ENCODE peak calls at places on chromosomes 3 and 15, in ten cellular contexts. R is pancreas, U is PC-3, E is body of pancreas, D is heart right ventricle, Y is upper lobe of right lung, M is right lobe of liver, T is A549, Q is heart left ventricle, C is left lung. G is an unnamed sample. For H3K9me3, the result is how much of the 10 kb centered on the place peaks cover.

GRCh38 chr15:69824877-69825406 is 272.8 kb downstream of the TLE3 start:
- ATAC-seq in M (no peak), E (no peak), Y (no peak), U (no peak), C (no peak), Q (no peak), T (no peak), R (no peak), D (no peak), G (no peak)

GRCh38 chr3:13966302-13966701 is 86.4 kb upstream of the WNT7A start:
- ATAC-seq in Y (no peak), R (no peak), C (no peak), M (no peak), U (no peak), Q (no peak), T (no peak), E (no peak), D (no peak), G (no peak)

GRCh38 chr15:35880896-35881295 is 334.9 kb upstream of the DPH6 start:
- ATAC-seq in U (no peak), R (no peak), M (no peak), E (no peak), D (no peak), C (no peak), T (no peak), Y (no peak), Q (no peak), G (no peak)

GRCh38 chr3:114331007-114331406 is 37.2 kb downstream of the TIGIT start:
- ATAC-seq in D (no peak), C (no peak), U (no peak), Q (no peak), R (no peak), M (peak), T (no peak), E (no peak), Y (no peak), G (no peak)

GRCh38 chr15:52144656-52145055 is 32.1 kb upstream of the BCL2L10 start:
- ATAC-seq in M (no peak), U (peak), D (no peak), Q (no peak), T (peak), C (no peak), R (no peak), E (no peak), Y (no peak), G (no peak)

GRCh38 chr15:69573815-69574472 is 121.3 kb downstream of the RPLP1 start:
- ATAC-seq in R (no peak), U (no peak), T (no peak), C (no peak), D (no peak), M (no peak), Q (no peak), Y (no peak), E (no peak), G (no peak)

GRCh38 chr3:38579146-38579545 is 70.3 kb downstream of the SCN5A start:
- ATAC-seq in D (peak), M (no peak), U (no peak), C (no peak), T (no peak), R (peak), E (peak), Y (no peak), Q (peak), G (no peak)

GRCh38 chr3:158768361-158768787 is 33.5 kb upstream of the MFSD1 start:
- ATAC-seq in E (no peak), M (peak), D (peak), C (peak), Y (peak), U (peak), R (peak), Q (peak), T (peak), G (peak)

GRCh38 chr3:7160689-7161088 is 299.8 kb downstream of the GRM7 start:
- ATAC-seq in D (no peak), U (no peak), Q (no peak), M (no peak), Y (no peak), T (no peak), C (no peak), R (no peak), E (no peak), G (no peak)

GRCh38 chr3:170802164-170803151 is 67.5 kb downstream of the RPL22L1 start:
- ATAC-seq in Q (no peak), R (peak), M (no peak), U (peak), D (no peak), T (no peak), C (peak), E (peak), Y (no peak), G (peak)

GRCh38 chr3:121601212-121601812 is 8.1 kb downstream of the FBXO40 start:
- ATAC-seq in C (no peak), Y (no peak), U (no peak), M (no peak), Q (peak), D (peak), R (peak), T (no peak), E (no peak), G (no peak)

GRCh38 chr15:69080958-69081248 is 66.4 kb downstream of the NOX5 start:
- ATAC-seq in M (no peak), U (no peak), C (no peak), T (no peak), E (no peak), Y (no peak), R (no peak), Q (no peak), D (no peak), G (no peak)

GRCh38 chr3:123818921-123819429 is 65.2 kb downstream of the MYLK start:
- ATAC-seq in U (peak), M (no peak), T (no peak), E (no peak), Y (no peak), R (no peak), D (no peak), Q (no peak), C (peak), G (no peak)

GRCh38 chr15:67520276-67520975 is 505 bp upstream of the C15orf61 start:
- ATAC-seq in D (no peak), T (peak), M (peak), E (peak), U (peak), Y (no peak), C (peak), R (peak), Q (no peak), G (peak)

GRCh38 chr15:67521770-67522568 is 1.0 kb downstream of the C15orf61 start:
- ATAC-seq in C (peak), E (peak), D (peak), M (peak), Q (peak), T (no peak), U (peak), Y (no peak), R (peak), G (peak)

GRCh38 chr15:67523337-67523736 is 2.4 kb downstream of the C15orf61 start:
- ATAC-seq in D (no peak), Q (no peak), C (no peak), R (no peak), E (no peak), M (no peak), T (no peak), U (no peak), Y (no peak), G (no peak)

GRCh38 chr15:67524235-67524634 is 3.3 kb downstream of the C15orf61 start:
- ATAC-seq in Q (no peak), U (no peak), M (no peak), C (no peak), T (no peak), D (no peak), Y (no peak), E (no peak), R (no peak), G (no peak)

GRCh38 chr15:67520976-67521769 is at the start of gene C15orf61:
- ATAC-seq in R (peak), M (peak), D (peak), T (peak), U (peak), E (peak), Q (peak), Y (peak), C (peak), G (peak)
- TF ChIP-seq CTCF in R (no peak), M (peak), D (no peak), T (peak), U (no peak), E (no peak), Q (no peak), Y (no peak), C (no peak), G (no peak)

DNA sequence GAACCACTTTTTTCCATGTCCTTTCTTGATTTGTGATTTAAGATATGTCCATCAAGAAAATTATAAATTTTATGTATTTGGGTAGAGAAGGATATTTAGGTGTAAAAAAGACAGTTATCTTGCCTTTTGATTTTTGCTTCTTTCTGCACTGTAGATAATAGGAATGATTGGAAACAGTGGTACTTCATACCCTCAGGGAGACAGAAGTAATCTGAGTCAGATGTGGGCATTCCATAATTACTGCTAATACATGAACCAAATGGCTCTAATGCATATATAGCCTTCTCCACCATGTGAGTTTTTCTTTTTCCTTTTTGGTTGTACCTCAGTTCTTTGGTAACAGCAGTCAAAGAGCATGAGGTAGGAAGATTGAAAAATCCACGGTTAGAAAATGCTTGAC is 67.2 kb downstream of the RARB start:
- ATAC-seq in R (no peak), Y (no peak), E (no peak), C (no peak), T (no peak), Q (no peak), U (no peak), M (no peak), D (no peak), G (no peak)
- H3K9me3 ChIP-seq in R (under half), Y (under half), E (under half), C (half or more), T (half or more), Q (under half), U (under half), M (under half), D (under half), G (under half)

GRCh38 chr15:64089553-64090280 is 3.9 kb downstream of the CIAO2A start:
- ATAC-seq in E (no peak), Y (peak), C (no peak), R (no peak), Q (peak), T (no peak), D (peak), U (no peak), M (no peak), G (no peak)
- H3K27ac ChIP-seq in E (no peak), Y (peak), C (peak), R (no peak), Q (peak), T (no peak), D (peak), U (no peak), M (no peak), G (peak)

DNA sequence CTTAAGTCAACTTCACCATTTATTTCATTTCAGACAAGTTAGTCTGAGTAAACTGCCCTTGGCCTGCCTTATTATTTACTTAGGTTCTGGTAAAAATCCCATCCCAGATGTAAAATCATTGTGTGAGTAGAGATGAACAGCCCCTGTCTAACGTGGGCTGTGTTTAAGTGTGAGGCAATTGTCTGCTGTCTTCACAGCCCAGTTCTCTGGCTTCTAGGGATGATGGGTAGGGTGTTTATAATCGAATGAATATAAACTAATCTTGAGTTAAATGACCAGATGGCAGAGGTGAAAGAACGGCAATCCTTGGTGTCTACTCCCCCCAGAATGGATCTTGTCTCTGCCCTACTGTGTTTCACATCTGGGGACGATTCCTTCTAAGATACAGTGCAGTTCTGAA is 20.8 kb downstream of the PPARG start:
- ATAC-seq in Q (no peak), E (no peak), D (no peak), M (no peak), T (no peak), R (no peak), U (no peak), C (no peak), Y (no peak), G (no peak)
- TF ChIP-seq CTCF in Q (no peak), E (no peak), D (no peak), M (no peak), T (no peak), R (no peak), U (no peak), C (no peak), Y (no peak), G (no peak)

DNA sequence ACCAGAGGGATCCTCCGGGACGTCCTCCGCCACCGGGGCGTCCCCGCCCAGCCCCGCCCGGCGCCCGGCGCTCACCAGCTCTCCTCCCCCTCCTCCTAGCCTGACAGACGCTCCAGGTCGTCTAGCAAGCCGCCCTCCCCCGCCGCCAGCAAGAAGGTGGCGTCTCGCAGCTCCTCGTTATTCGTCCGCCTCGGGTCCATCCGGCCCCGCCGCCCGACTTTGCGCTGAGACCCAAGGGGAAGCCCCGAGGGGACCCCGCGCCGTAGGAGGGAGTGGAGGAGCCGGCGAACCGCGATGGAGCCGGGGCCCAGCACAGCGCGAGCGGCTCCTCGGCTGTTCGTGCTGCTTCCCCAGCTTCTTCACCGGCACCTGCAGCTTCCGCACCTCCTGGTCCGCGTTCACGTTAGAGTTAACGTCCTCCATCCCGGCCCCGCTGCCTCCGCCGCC is 26.3 kb upstream of the MTHFS start:
- ATAC-seq in Q (peak), U (peak), R (peak), C (peak), E (peak), T (peak), M (peak), D (peak), Y (peak), G (peak)
- H3K9me3 ChIP-seq in Q (under half), U (under half), R (under half), C (under half), E (under half), T (under half), M (under half), D (under half), Y (under half), G (under half)

GRCh38 chr15:58921267-58921666 is 12.2 kb downstream of the SLTM start:
- ATAC-seq in Y (no peak), R (no peak), C (no peak), U (no peak), M (no peak), D (no peak), Q (no peak), E (no peak), T (no peak), G (no peak)

GRCh38 chr15:58923696-58924300 is 9.7 kb downstream of the SLTM start:
- ATAC-seq in T (no peak), Y (no peak), U (no peak), C (peak), D (no peak), Q (no peak), R (no peak), M (no peak), E (no peak), G (no peak)

GRCh38 chr15:58926823-58927222 is 6.7 kb downstream of the SLTM start:
- ATAC-seq in Q (no peak), C (no peak), Y (no peak), U (no peak), D (no peak), T (no peak), E (no peak), R (no peak), M (no peak), G (no peak)

GRCh38 chr15:58924326-58924725 is 9.2 kb downstream of the SLTM start:
- ATAC-seq in R (peak), Y (no peak), M (peak), D (peak), T (no peak), C (peak), E (no peak), U (no peak), Q (no peak), G (peak)

DNA sequence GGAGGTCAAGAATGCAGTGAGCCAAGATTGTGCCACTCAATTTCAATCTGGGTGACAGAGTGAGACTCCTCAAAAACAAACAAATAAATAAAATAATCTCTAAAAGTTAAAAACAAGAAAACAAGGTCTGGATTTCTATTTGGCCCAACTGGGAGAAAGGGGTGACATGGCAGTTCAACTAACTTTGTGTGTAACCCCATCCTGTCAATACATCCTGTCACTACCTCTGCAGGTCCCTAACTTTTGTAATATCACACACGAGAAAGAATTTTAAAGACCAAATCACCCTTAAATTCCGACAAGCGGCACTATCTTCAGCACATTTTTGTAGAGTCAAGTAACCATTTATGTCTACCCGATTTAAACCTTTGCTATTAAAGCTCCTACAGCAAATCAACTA is 10.2 kb downstream of the SLTM start:
- ATAC-seq in Q (no peak), C (no peak), R (no peak), T (no peak), M (no peak), E (no peak), U (no peak), D (no peak), Y (no peak), G (no peak)
- H3K27ac ChIP-seq in Q (no peak), C (no peak), R (no peak), T (no peak), M (no peak), E (no peak), U (no peak), D (peak), Y (no peak), G (peak)

DNA sequence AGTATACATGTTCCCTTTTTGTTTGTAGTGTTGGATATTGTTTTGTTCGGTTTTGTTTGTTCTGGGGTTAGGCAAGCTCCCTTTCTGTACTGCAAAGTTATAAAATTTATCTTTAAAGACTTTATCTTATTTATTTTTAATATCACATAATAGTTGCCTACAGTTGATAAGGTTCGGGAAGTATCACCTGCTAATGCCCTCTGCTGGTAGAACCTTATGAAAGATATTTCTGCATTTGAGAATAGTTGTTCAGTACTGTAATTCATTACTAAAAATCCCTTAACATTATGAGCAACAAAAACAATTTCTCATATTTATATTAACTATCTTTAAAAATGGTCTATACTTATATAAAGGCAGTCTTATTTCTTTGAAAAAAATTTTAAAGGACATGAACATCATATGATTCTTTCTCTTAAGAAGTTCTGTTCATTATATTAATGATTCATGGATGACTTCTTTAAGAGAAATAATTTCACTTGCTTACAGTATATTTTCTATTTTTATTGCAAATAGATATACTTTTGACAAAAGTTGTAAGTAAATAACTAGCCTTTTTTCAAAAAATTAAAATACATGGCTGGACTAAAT is 1126.8 kb downstream of the SI start:
- ATAC-seq in M (no peak), D (no peak), U (peak), C (no peak), T (no peak), Y (no peak), E (no peak), Q (no peak), R (peak), G (no peak)
- TF ChIP-seq CTCF in M (peak), D (no peak), U (peak), C (no peak), T (no peak), Y (peak), E (peak), Q (no peak), R (no peak), G (no peak)

GRCh38 chr15:24718289-24719082 is 42.9 kb downstream of the NPAP1 start:
- ATAC-seq in U (no peak), D (no peak), M (no peak), R (no peak), E (no peak), C (no peak), Y (no peak), T (no peak), Q (no peak), G (no peak)
- H3K9me3 ChIP-seq in U (under half), D (under half), M (under half), R (under half), E (under half), C (under half), Y (under half), T (under half), Q (under half), G (under half)

GRCh38 chr15:97961067-97961954 is 808 bp downstream of the ARRDC4 start:
- ATAC-seq in U (no peak), D (no peak), E (peak), Y (peak), Q (no peak), C (peak), T (no peak), R (peak), M (peak), G (peak)
- H3K27ac ChIP-seq in U (no peak), D (peak), E (peak), Y (peak), Q (peak), C (peak), T (peak), R (peak), M (peak), G (peak)

DNA sequence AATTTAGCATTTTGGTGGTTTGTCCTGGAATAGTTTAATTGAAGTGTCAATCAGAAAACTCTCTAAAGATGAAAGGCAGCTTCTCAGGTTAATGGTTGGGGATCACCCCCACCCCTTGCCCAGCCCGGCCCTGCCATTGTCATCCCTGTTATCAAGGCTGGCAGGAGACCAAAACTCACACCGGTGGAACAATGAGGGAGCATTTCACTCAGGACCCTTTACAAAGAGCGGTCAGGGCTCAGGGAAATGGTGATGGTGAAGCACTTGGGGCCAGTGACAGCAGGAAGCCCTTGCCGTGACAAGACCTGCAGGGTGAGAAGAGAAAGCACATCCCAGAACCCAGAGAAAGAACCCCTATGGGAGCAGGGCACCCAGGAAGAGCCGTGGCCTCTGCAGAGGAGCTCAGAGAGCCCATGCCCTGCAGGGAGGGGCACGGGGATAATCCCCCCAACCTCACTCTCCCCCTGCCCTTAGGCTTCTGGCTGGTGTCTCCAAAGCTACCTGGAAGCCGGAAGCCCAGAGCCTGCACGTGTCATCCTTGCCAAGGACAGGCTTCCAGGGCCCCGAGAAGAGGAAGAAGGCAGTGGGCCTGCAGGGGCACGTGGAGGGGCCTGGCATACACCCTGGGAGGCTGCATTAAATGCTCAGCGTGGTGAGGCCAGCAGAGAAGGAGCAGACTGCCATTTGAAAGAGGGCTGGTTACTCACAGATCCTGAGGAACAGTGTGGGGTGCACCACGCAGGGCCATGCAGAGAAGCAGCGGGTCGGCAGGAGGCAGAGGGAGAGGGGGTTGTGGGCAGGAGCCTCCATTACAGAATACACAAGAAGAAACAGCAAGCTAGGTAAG is 80.6 kb upstream of the PRR20G start:
- ATAC-seq in M (no peak), T (no peak), C (no peak), D (no peak), E (no peak), Y (no peak), Q (no peak), R (no peak), U (no peak), G (no peak)
- TF ChIP-seq CTCF in M (no peak), T (no peak), C (no peak), D (no peak), E (no peak), Y (no peak), Q (no peak), R (no peak), U (no peak), G (no peak)

G was measured in gastroesophageal sphincter.